ENCODE peak calls at places on chromosomes 2 and 18, in ten cellular contexts. S is NCI-H748 treated with DMSO at 0.1 percent for 48 hours; C is AG09309; M is aorta; U is stimulated activated CD8-positive, alpha-beta memory T cell treated with anti-CD3 and anti-CD28 coated beads, Interleukin-12 subunit alpha, Interleukin-12 subunit beta, amount 100 ng/mL, for 1 hour; E is Kasumi-1; V is GM20000; J is NCI-H1105 treated with DMSO at 0.1 percent for 48 hours; G is fibroblast of pulmonary artery; Z is AML-193. W is an unnamed sample.

GRCh38 chr2:233857511-233858118 is 3.3 kb upstream of the HJURP start:
- DNase-seq in E (peak; percentile 38), J (no peak), M (no peak), V (no peak), G (peak; percentile 29), S (peak; percentile 43), Z (peak; percentile 3), C (no peak), U (peak; percentile 24), W (no peak)

GRCh38 chr18:52402814-52403213 is 62.8 kb downstream of the DCC start:
- DNase-seq in J (no peak), G (no peak), E (no peak), S (no peak), U (no peak), V (no peak), Z (no peak), C (no peak), M (no peak), W (no peak)

GRCh38 chr2:236744316-236745105 is 174.9 kb downstream of the ACKR3 start:
- DNase-seq in G (peak; percentile 96), M (no peak), J (no peak), S (no peak), U (no peak), Z (no peak), V (no peak), C (peak; percentile 98), E (no peak), W (no peak)

GRCh38 chr18:28081516-28081915 is 95.4 kb downstream of the CDH2 start:
- DNase-seq in J (no peak), U (no peak), E (no peak), V (no peak), C (no peak), M (no peak), Z (no peak), G (no peak), S (no peak), W (no peak)

GRCh38 chr2:234324151-234324550 is 172.7 kb downstream of the ARL4C start:
- DNase-seq in S (no peak), C (no peak), Z (no peak), V (no peak), M (no peak), U (no peak), J (no peak), G (no peak), E (no peak), W (no peak)

GRCh38 chr2:30235859-30236535 is 4.7 kb downstream of the LBH start:
- DNase-seq in U (no peak), M (no peak), C (no peak), E (no peak), S (no peak), J (no peak), V (no peak), Z (no peak), G (no peak), W (no peak)

GRCh38 chr18:50706199-50706598 is 113.6 kb downstream of the MRO start:
- DNase-seq in V (no peak), G (no peak), S (peak; percentile 83), C (no peak), U (no peak), M (no peak), Z (no peak), E (no peak), J (peak; percentile 98), W (no peak)

GRCh38 chr2:102114851-102115497 is 27.6 kb upstream of the IL1R1 start:
- DNase-seq in U (no peak), C (no peak), J (no peak), E (no peak), Z (no peak), M (peak; percentile 67), G (peak; percentile 77), S (no peak), V (no peak), W (no peak)

GRCh38 chr2:176399199-176399598 is 130.0 kb downstream of the MTX2 start:
- DNase-seq in Z (no peak), S (no peak), J (no peak), E (no peak), G (no peak), U (no peak), C (no peak), V (no peak), M (no peak), W (no peak)

GRCh38 chr2:144201126-144201525 is 318.8 kb downstream of the ZEB2 start:
- DNase-seq in G (no peak), S (peak; percentile 13), M (no peak), J (no peak), U (no peak), C (no peak), E (no peak), Z (no peak), V (no peak), W (no peak)

GRCh38 chr2:100964706-100965269 is 37.3 kb upstream of the RPL31 start:
- DNase-seq in S (no peak), E (no peak), U (no peak), Z (no peak), V (no peak), C (no peak), G (no peak), M (peak; percentile 64), J (no peak), W (no peak)

GRCh38 chr18:8856187-8856586 is 150.8 kb downstream of the MTCL1 start:
- DNase-seq in M (no peak), G (no peak), J (no peak), V (no peak), Z (no peak), U (no peak), E (no peak), S (no peak), C (no peak), W (no peak)

GRCh38 chr2:198615972-198616371 is 811.6 kb downstream of the PLCL1 start:
- DNase-seq in C (peak; percentile 11), S (no peak), M (no peak), U (no peak), V (no peak), J (no peak), G (peak; percentile 0), Z (no peak), E (no peak), W (no peak)

GRCh38 chr18:43665239-43665788 is 388.0 kb upstream of the SYT4 start:
- DNase-seq in G (peak; percentile 83), C (peak; percentile 59), Z (no peak), V (no peak), S (no peak), U (no peak), E (no peak), M (no peak), J (no peak), W (no peak)

GRCh38 chr2:47321006-47321405 is 82.0 kb upstream of the MSH2 start:
- DNase-seq in J (no peak), S (no peak), U (no peak), M (no peak), V (no peak), C (no peak), Z (no peak), E (no peak), G (no peak), W (peak; percentile 50)

GRCh38 chr2:45009928-45010705 is 865 bp upstream of the SIX2 start:
- DNase-seq in J (peak; percentile 14), E (no peak), M (peak; percentile 93), Z (no peak), G (peak; percentile 90), S (peak; percentile 28), U (no peak), V (no peak), C (no peak), W (no peak)

GRCh38 chr2:240989451-240990265 is 8.8 kb upstream of the SNED1 start:
- DNase-seq in V (no peak), S (no peak), Z (peak; percentile 23), J (no peak), E (peak; percentile 66), G (peak; percentile 37), M (peak; percentile 47), C (no peak), U (no peak), W (peak; percentile 60)

GRCh38 chr2:17276220-17276619 is 242.0 kb downstream of the RAD51AP2 start:
- DNase-seq in C (no peak), U (no peak), Z (no peak), E (no peak), M (no peak), G (no peak), V (no peak), S (no peak), J (no peak), W (no peak)

GRCh38 chr2:186440506-186440905 is 45.6 kb upstream of the ZC3H15 start:
- DNase-seq in C (no peak), Z (no peak), M (no peak), G (peak; percentile 13), J (no peak), V (no peak), U (no peak), E (no peak), S (no peak), W (no peak)

GRCh38 chr18:402129-402528 is 98.4 kb downstream of the COLEC12 start:
- DNase-seq in V (no peak), C (no peak), S (no peak), E (no peak), J (no peak), M (no peak), G (no peak), U (no peak), Z (no peak), W (no peak)

GRCh38 chr18:54958711-54959625 is at the start of gene CCDC68:
- DNase-seq in U (no peak), Z (no peak), E (no peak), S (no peak), J (no peak), G (peak; percentile 59), M (peak; percentile 40), V (no peak), C (no peak), W (no peak)

GRCh38 chr2:2646312-2647051 is 315.4 kb upstream of the MYT1L start:
- DNase-seq in M (no peak), Z (no peak), S (no peak), U (no peak), G (no peak), E (no peak), C (no peak), V (no peak), J (no peak), W (no peak)

GRCh38 chr2:120898961-120899360 is 163.3 kb downstream of the GLI2 start:
- DNase-seq in V (no peak), E (no peak), G (no peak), M (peak; percentile 21), U (no peak), S (no peak), Z (no peak), J (no peak), C (no peak), W (no peak)

GRCh38 chr2:128269358-128270305 is 49.0 kb downstream of the HS6ST1 start:
- DNase-seq in U (no peak), J (no peak), Z (no peak), S (no peak), M (peak; percentile 42), G (no peak), C (no peak), E (no peak), V (no peak), W (no peak)

GRCh38 chr18:78693429-78693828 is 286.2 kb upstream of the SALL3 start:
- DNase-seq in U (no peak), G (no peak), C (no peak), J (no peak), S (no peak), M (no peak), V (no peak), Z (no peak), E (no peak), W (no peak)

GRCh38 chr2:62920070-62920469 is 130.6 kb upstream of the OTX1 start:
- DNase-seq in G (peak; percentile 16), V (no peak), S (no peak), U (no peak), M (no peak), Z (no peak), J (no peak), C (no peak), E (no peak), W (no peak)

GRCh38 chr2:26178746-26179436 is 6.0 kb downstream of the GAREM2 start:
- DNase-seq in U (no peak), S (no peak), J (peak; percentile 22), V (no peak), G (no peak), C (no peak), Z (peak; percentile 37), M (no peak), E (peak; percentile 29), W (no peak)

GRCh38 chr2:177930916-177931315 is 141.7 kb downstream of the PDE11A start:
- DNase-seq in J (no peak), E (no peak), S (no peak), M (no peak), C (no peak), Z (no peak), U (no peak), V (no peak), G (no peak), W (no peak)

W was measured in NCI-H526.